ENCODE peak calls at places on chromosome 5, in four cellular contexts. X is M059J, O is neural crest cell, R is MCF 10A. I is an unnamed sample.

GRCh38 chr5:174315471-174315870 is 270.0 kb downstream of the NSG2 start:
- DNase-seq in X (no peak), O (no peak), R (no peak), I (no peak)

GRCh38 chr5:118808441-118808840 is 179.9 kb downstream of the DTWD2 start:
- DNase-seq in X (no peak), O (no peak), R (no peak), I (no peak)

GRCh38 chr5:175920506-175920865 is 47.6 kb downstream of the THOC3 start:
- DNase-seq in X (no peak), O (no peak), R (no peak), I (peak; percentile 4)

GRCh38 chr5:1322955-1323802 is 21.7 kb downstream of the CLPTM1L start:
- DNase-seq in X (no peak), O (no peak), R (no peak), I (no peak)

GRCh38 chr5:171420429-171421231 is 1.2 kb downstream of the FGF18 start:
- DNase-seq in X (peak; percentile 52), O (no peak), R (peak; percentile 62), I (no peak)

GRCh38 chr5:125181159-125181558 is 434.7 kb upstream of the ZNF608 start:
- DNase-seq in X (peak; percentile 6), O (no peak), R (no peak), I (no peak)

GRCh38 chr5:125555591-125555990 is 809.2 kb upstream of the ZNF608 start:
- DNase-seq in X (no peak), O (no peak), R (no peak), I (no peak)

GRCh38 chr5:111070272-111071134 is 1.0 kb upstream of the TSLP start:
- DNase-seq in X (peak; percentile 51), O (peak; percentile 38), R (no peak), I (no peak)

GRCh38 chr5:150503977-150504620 is 3.8 kb upstream of the NDST1 start:
- DNase-seq in X (peak; percentile 65), O (no peak), R (peak; percentile 58), I (no peak)

GRCh38 chr5:128199611-128200010 is 116.0 kb downstream of the SLC12A2 start:
- DNase-seq in X (no peak), O (no peak), R (peak; percentile 20), I (no peak)

GRCh38 chr5:32831630-32832029 is 120.5 kb downstream of the NPR3 start:
- DNase-seq in X (peak; percentile 64), O (no peak), R (no peak), I (no peak)

GRCh38 chr5:16674750-16675149 is 58.0 kb upstream of the RETREG1 start:
- DNase-seq in X (no peak), O (no peak), R (no peak), I (no peak)

GRCh38 chr5:134647750-134648424 is 698 bp upstream of the SEC24A start:
- DNase-seq in X (peak; percentile 70), O (no peak), R (peak; percentile 73), I (no peak)

GRCh38 chr5:74402553-74402952 is 238.0 kb downstream of the ENC1 start:
- DNase-seq in X (no peak), O (no peak), R (no peak), I (no peak)

GRCh38 chr5:1511651-1512540 is 11.9 kb downstream of the LPCAT1 start:
- DNase-seq in X (peak; percentile 76), O (no peak), R (peak; percentile 19), I (no peak)

I was measured in HEK293T.